ENCODE peak calls at places on chromosomes 2 and 18, in nine cellular contexts. T, U, B, S, H, J, Z, M and E are unnamed samples.

GRCh38 chr2:230798769-230799399 is 65.9 kb upstream of the ITM2C start:
- DNase-seq in T (peak), U (no peak), B (no peak), S (peak), H (peak), J (no peak), Z (no peak), M (peak), E (no peak)

GRCh38 chr2:26325851-26326250 is 20.1 kb upstream of the SELENOI start:
- DNase-seq in T (no peak), U (no peak), B (no peak), S (no peak), H (no peak), J (no peak), Z (no peak), M (peak), E (no peak)

GRCh38 chr2:16613475-16613874 is 52.2 kb downstream of the CYRIA start:
- DNase-seq in T (no peak), U (no peak), B (no peak), S (peak), H (no peak), J (no peak), Z (no peak), M (peak), E (no peak)

GRCh38 chr2:56130463-56131070 is 53.2 kb upstream of the CCDC85A start:
- DNase-seq in T (peak), U (no peak), B (no peak), S (peak), H (no peak), J (no peak), Z (no peak), M (peak), E (no peak)

GRCh38 chr2:190443778-190444481 is 35.8 kb downstream of the MFSD6 start:
- DNase-seq in T (no peak), U (no peak), B (no peak), S (no peak), H (no peak), J (no peak), Z (no peak), M (no peak), E (no peak)

GRCh38 chr2:165743442-165743841 is 50.6 kb downstream of the GALNT3 start:
- DNase-seq in T (no peak), U (no peak), B (no peak), S (no peak), H (no peak), J (no peak), Z (no peak), M (no peak), E (no peak)

GRCh38 chr2:9941196-9941995 is 10.1 kb upstream of the GRHL1 start:
- DNase-seq in T (no peak), U (no peak), B (no peak), S (peak), H (no peak), J (peak), Z (no peak), M (peak), E (no peak)

GRCh38 chr2:149921911-149922616 is 334.5 kb upstream of the MMADHC start:
- DNase-seq in T (no peak), U (no peak), B (no peak), S (no peak), H (no peak), J (no peak), Z (no peak), M (peak), E (no peak)

GRCh38 chr2:134396493-134396892 is 142.6 kb downstream of the MGAT5 start:
- DNase-seq in T (no peak), U (no peak), B (no peak), S (no peak), H (no peak), J (no peak), Z (peak), M (no peak), E (peak)

GRCh38 chr2:61253136-61253535 is 91.1 kb downstream of the C2orf74 start:
- DNase-seq in T (no peak), U (no peak), B (no peak), S (no peak), H (no peak), J (no peak), Z (no peak), M (no peak), E (no peak)

GRCh38 chr2:190863946-190864345 is 16.7 kb upstream of the GLS start:
- DNase-seq in T (no peak), U (no peak), B (no peak), S (no peak), H (no peak), J (no peak), Z (no peak), M (peak), E (no peak)

GRCh38 chr2:128362889-128363228 is 44.2 kb upstream of the HS6ST1 start:
- DNase-seq in T (no peak), U (no peak), B (peak), S (peak), H (no peak), J (peak), Z (peak), M (peak), E (no peak)

GRCh38 chr2:231530099-231531085 is at the start of gene NMUR1:
- DNase-seq in T (peak), U (peak), B (peak), S (peak), H (peak), J (no peak), Z (no peak), M (no peak), E (peak)

GRCh38 chr2:196750977-196751631 is 48.4 kb downstream of the GTF3C3 start:
- DNase-seq in T (peak), U (peak), B (peak), S (peak), H (peak), J (peak), Z (no peak), M (peak), E (peak)

GRCh38 chr2:98900721-98901120 is 35.3 kb downstream of the CRACDL start:
- DNase-seq in T (no peak), U (no peak), B (peak), S (no peak), H (no peak), J (no peak), Z (no peak), M (no peak), E (no peak)

GRCh38 chr2:151619337-151619989 is 114.8 kb downstream of the NEB start:
- DNase-seq in T (no peak), U (no peak), B (no peak), S (peak), H (no peak), J (no peak), Z (no peak), M (no peak), E (no peak)

GRCh38 chr2:203549406-203549805 is 14.3 kb upstream of the RAPH1 start:
- DNase-seq in T (no peak), U (no peak), B (no peak), S (no peak), H (no peak), J (no peak), Z (no peak), M (no peak), E (no peak)

GRCh38 chr2:135742307-135742838 is 718 bp downstream of the UBXN4 start:
- DNase-seq in T (peak), U (peak), B (no peak), S (peak), H (no peak), J (peak), Z (no peak), M (peak), E (no peak)

GRCh38 chr2:64787698-64788097 is 134.0 kb upstream of the SERTAD2 start:
- DNase-seq in T (no peak), U (no peak), B (no peak), S (no peak), H (no peak), J (no peak), Z (no peak), M (no peak), E (no peak)

GRCh38 chr2:141698500-141698899 is 432.3 kb downstream of the LRP1B start:
- DNase-seq in T (no peak), U (no peak), B (no peak), S (no peak), H (no peak), J (no peak), Z (no peak), M (no peak), E (no peak)

GRCh38 chr2:152390837-152391236 is 55.9 kb downstream of the FMNL2 start:
- DNase-seq in T (no peak), U (no peak), B (no peak), S (no peak), H (no peak), J (no peak), Z (no peak), M (no peak), E (no peak)

GRCh38 chr2:106057206-106057605 is 136.9 kb downstream of the UXS1 start:
- DNase-seq in T (peak), U (no peak), B (no peak), S (no peak), H (peak), J (no peak), Z (no peak), M (no peak), E (no peak)

GRCh38 chr18:75218064-75218463 is 7.5 kb downstream of the TSHZ1 start:
- DNase-seq in T (no peak), U (no peak), B (no peak), S (no peak), H (no peak), J (no peak), Z (no peak), M (no peak), E (no peak)

GRCh38 chr2:8219631-8220393 is 462.0 kb upstream of the ID2 start:
- DNase-seq in T (no peak), U (no peak), B (peak), S (no peak), H (no peak), J (no peak), Z (no peak), M (peak), E (no peak)

GRCh38 chr2:9554841-9555337 is 741 bp downstream of the ADAM17 start:
- DNase-seq in T (peak), U (peak), B (no peak), S (peak), H (peak), J (peak), Z (peak), M (peak), E (peak)